ENCODE peak calls at places on chromosomes 3 and 15, in four cellular contexts. Q is body of pancreas, L is uterus, G is dorsolateral prefrontal cortex. B is an unnamed sample.

GRCh38 chr3:108818404-108818803 is 4.2 kb upstream of the TRAT1 start:
- DNase-seq in L (no peak), Q (peak), G (no peak), B (no peak)

GRCh38 chr15:70535071-70535954 is 228.0 kb downstream of the UACA start:
- DNase-seq in Q (no peak), L (no peak), G (no peak), B (no peak)

GRCh38 chr3:182058488-182058887 is 346.8 kb downstream of the SOX2 start:
- DNase-seq in L (no peak), G (no peak), Q (no peak), B (no peak)

GRCh38 chr15:78998526-78998925 is 53.7 kb upstream of the CTSH start:
- DNase-seq in L (no peak), G (no peak), Q (no peak), B (no peak)

GRCh38 chr15:48625126-48625525 is 20.4 kb downstream of the FBN1 start:
- DNase-seq in Q (no peak), L (no peak), G (no peak), B (no peak)

GRCh38 chr3:172808969-172809546 is 58.5 kb downstream of the ECT2 start:
- DNase-seq in Q (no peak), G (no peak), L (no peak), B (no peak)

GRCh38 chr15:63402498-63403253 is 21.0 kb upstream of the CA12 start:
- DNase-seq in L (no peak), Q (no peak), G (no peak), B (no peak)

GRCh38 chr3:17932372-17932771 is 189.9 kb upstream of the TBC1D5 start:
- DNase-seq in Q (no peak), G (no peak), L (no peak), B (no peak)

GRCh38 chr3:16243706-16244490 is 20.8 kb downstream of the DPH3 start:
- DNase-seq in Q (peak), G (no peak), L (no peak), B (no peak)

GRCh38 chr3:185537369-185537970 is 14.9 kb downstream of the LIPH start:
- DNase-seq in G (no peak), Q (peak), L (no peak), B (peak)

GRCh38 chr3:100047455-100048141 is 66.7 kb downstream of the FILIP1L start:
- DNase-seq in G (no peak), Q (no peak), L (no peak), B (no peak)

GRCh38 chr15:96657096-96657495 is 326.6 kb downstream of the NR2F2 start:
- DNase-seq in L (no peak), G (no peak), Q (no peak), B (no peak)
- TF ChIP-seq CTCF in L (no peak), G (no peak), Q (no peak), B (no peak)

DNA sequence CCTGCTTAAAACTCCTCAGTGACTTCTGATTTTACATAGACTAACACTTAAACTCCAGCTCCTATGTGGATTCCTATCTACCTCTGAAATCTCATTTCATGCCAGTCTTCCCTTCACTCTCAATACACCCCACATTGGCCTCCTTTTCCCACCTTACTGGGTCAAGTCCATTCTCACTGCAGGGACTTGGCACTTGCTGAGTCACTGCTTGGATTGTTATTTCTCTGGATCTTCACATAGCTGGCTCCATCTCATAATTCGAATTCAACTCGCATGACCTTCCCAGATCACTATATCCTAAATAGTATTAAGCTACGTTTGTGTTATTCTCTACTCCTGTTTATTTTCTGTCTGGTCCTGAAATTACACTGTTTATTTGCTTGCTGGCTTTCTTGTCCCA is 59.6 kb upstream of the FRMD4B start:
- DNase-seq in L (no peak), Q (no peak), G (no peak), B (no peak)
- H3K4me3 ChIP-seq in L (peak), Q (no peak), G (peak), B (peak)

GRCh38 chr3:50660386-50660785 is 14.3 kb upstream of the DOCK3 start:
- DNase-seq in G (peak), L (peak), Q (no peak), B (no peak)
- TF ChIP-seq CTCF in G (no peak), L (no peak), Q (no peak), B (no peak)

GRCh38 chr3:147417896-147418295 is 8.7 kb downstream of the ZIC1 start:
- DNase-seq in L (no peak), G (no peak), Q (no peak), B (no peak)

GRCh38 chr3:147420361-147421183 is 11.4 kb downstream of the ZIC1 start:
- DNase-seq in G (no peak), L (no peak), Q (no peak), B (no peak)

GRCh38 chr3:147419062-147419701 is 10.0 kb downstream of the ZIC1 start:
- DNase-seq in Q (peak), L (peak), G (peak), B (no peak)

GRCh38 chr3:147419731-147420360 is 10.7 kb downstream of the ZIC1 start:
- DNase-seq in G (no peak), Q (no peak), L (no peak), B (no peak)

DNA sequence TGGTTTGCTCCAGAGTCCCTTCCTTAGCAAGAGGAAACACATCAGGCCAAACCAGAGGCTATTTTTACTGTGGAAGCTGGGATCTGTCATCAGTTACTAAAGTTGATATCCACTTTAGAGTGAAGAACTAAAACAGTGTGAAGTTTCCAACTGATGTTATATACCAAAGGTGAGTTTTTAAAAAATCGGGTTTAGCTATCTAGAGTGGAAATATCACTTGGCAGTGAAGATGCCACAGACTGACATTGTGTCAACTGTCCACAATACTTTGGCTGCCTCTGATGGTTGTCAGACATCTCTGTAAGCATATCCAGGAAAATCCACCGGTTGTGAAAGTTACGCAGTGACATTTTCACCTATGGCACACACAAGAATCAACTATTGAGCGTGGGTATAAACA is 9.2 kb downstream of the ZIC1 start:
- DNase-seq in L (no peak), Q (no peak), G (no peak), B (no peak)
- H3K4me3 ChIP-seq in L (no peak), Q (no peak), G (peak), B (no peak)

DNA sequence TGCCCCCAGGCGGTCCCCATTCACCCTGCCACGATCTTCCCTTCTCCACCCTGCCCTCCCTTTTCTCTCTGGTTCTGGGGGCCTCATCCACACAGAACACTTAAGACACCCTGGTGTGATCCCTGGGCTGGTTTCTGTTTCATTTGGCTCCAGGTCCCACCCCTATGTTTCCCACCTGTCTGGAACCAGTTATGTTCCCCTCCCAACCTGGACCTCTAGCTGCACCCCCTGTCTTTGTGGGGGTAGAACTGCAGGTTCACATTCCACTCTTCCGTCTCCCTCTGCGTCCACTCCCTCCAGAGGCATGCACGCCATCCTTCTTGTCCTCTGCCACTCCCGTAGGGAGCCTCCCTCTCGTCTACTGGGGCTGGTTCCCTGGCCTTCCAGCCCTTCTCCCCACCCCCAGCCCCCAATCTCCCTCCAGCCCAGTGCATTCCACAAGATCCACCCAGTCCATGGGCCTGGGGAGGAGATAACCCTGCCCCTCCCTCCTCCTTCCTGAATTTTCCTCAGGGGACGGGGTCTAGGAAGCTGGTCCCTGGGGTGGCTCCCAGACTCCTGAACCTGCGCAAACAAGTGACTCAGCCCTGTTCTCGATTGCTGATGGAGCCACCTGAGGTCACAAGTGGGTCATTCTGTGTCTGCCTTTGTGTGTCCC is 73.8 kb downstream of the ABTB1 start:
- DNase-seq in G (no peak), L (no peak), Q (peak), B (no peak)
- TF ChIP-seq CTCF in G (peak), L (no peak), Q (no peak), B (peak)

GRCh38 chr3:134374791-134375541 is 719 bp upstream of the AMOTL2 start:
- DNase-seq in Q (peak), L (peak), G (no peak), B (no peak)
- H3K4me3 ChIP-seq in Q (peak), L (peak), G (peak), B (peak)